ENCODE peak calls at places on chromosome 12, in five cellular contexts. X is A549, N is choroid plexus epithelial cell, P is epithelial cell of esophagus, E is colonic mucosa. U is an unnamed sample.

GRCh38 chr12:30896461-30896860 is 30.1 kb upstream of the TSPAN11 start:
- DNase-seq in N (peak; percentile 48), X (no peak), P (no peak), E (no peak), U (no peak)

GRCh38 chr12:69619050-69619449 is 8.3 kb upstream of the LRRC10 start:
- DNase-seq in X (no peak), N (peak; percentile 26), P (no peak), E (no peak), U (no peak)

GRCh38 chr12:121794532-121795028 is 1.1 kb upstream of the RHOF start:
- DNase-seq in X (no peak), E (no peak), P (no peak), N (no peak), U (no peak)

GRCh38 chr12:5276327-5276880 is 155.5 kb upstream of the NTF3 start:
- DNase-seq in E (peak; percentile 7), N (no peak), X (no peak), P (peak; percentile 26), U (no peak)

GRCh38 chr12:12804011-12804410 is 9.1 kb upstream of the DDX47 start:
- DNase-seq in P (peak; percentile 86), N (peak; percentile 51), X (peak; percentile 61), E (peak; percentile 67), U (no peak)

GRCh38 chr12:116609715-116610114 is 50.5 kb downstream of the MAP1LC3B2 start:
- DNase-seq in X (no peak), N (no peak), P (no peak), E (peak; percentile 39), U (no peak)

GRCh38 chr12:109440851-109441490 is 36.1 kb downstream of the KCTD10 start:
- DNase-seq in E (no peak), P (peak; percentile 53), N (no peak), X (no peak), U (no peak)

GRCh38 chr12:118611770-118612169 is 235.4 kb downstream of the SUDS3 start:
- DNase-seq in E (no peak), P (no peak), X (no peak), N (no peak), U (no peak)

GRCh38 chr12:71938728-71939385 is at the start of gene TPH2:
- DNase-seq in X (peak; percentile 14), E (peak; percentile 18), P (peak; percentile 67), N (peak; percentile 77), U (no peak)

GRCh38 chr12:102454808-102455760 is 25.3 kb downstream of the IGF1 start:
- DNase-seq in X (no peak), P (no peak), E (no peak), N (peak; percentile 2), U (no peak)

GRCh38 chr12:121949643-121950397 is 31.4 kb downstream of the CFAP251 start:
- DNase-seq in E (no peak), N (peak; percentile 96), P (peak; percentile 99), X (no peak), U (no peak)

GRCh38 chr12:39572551-39572950 is 47.1 kb downstream of the ABCD2 start:
- DNase-seq in N (no peak), E (no peak), P (no peak), X (no peak), U (no peak)

GRCh38 chr12:25100738-25101445 is 94.1 kb downstream of the DNAI7 start:
- DNase-seq in E (no peak), X (no peak), P (peak; percentile 12), N (no peak), U (no peak)

DNA sequence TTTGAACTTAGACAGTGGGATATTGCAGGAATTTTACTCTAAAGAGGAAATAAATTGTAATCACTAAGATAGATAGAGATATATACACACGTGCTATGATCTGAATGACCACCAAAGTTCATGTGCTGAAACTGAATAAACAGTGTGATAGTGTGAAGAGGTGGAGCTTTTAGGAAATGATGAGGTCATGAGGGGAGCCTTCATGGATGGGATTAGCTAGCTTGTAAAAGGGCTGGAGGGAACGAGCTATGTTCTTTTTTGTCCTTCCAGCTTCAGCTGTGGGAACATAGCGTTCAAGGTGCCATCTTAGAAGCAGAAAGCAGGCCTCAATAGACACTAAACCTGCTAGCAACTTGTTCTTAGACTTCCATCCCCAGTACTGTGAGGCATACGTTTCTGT is 191.6 kb upstream of the LRIG3 start:
- DNase-seq in X (no peak), N (no peak), P (no peak), E (no peak), U (no peak)
- TF ChIP-seq CTCF in X (no peak), N (no peak), P (no peak), E (no peak), U (no peak)

GRCh38 chr12:125021771-125022170 is 28.3 kb downstream of the BRI3BP start:
- DNase-seq in N (no peak), X (no peak), P (no peak), E (no peak), U (no peak)

GRCh38 chr12:125028106-125028505 is 34.7 kb downstream of the BRI3BP start:
- DNase-seq in P (no peak), X (no peak), N (no peak), E (no peak), U (no peak)

GRCh38 chr12:125025836-125026235 is 32.4 kb downstream of the BRI3BP start:
- DNase-seq in E (no peak), N (no peak), X (no peak), P (no peak), U (no peak)

GRCh38 chr12:125023065-125023464 is 29.6 kb downstream of the BRI3BP start:
- DNase-seq in X (no peak), P (no peak), E (no peak), N (no peak), U (no peak)

GRCh38 chr12:125024949-125025563 is 31.6 kb downstream of the BRI3BP start:
- DNase-seq in X (no peak), N (no peak), P (no peak), E (no peak), U (no peak)
- TF ChIP-seq CTCF in X (no peak), N (no peak), P (no peak), E (no peak), U (no peak)

GRCh38 chr12:107894589-107894988 is 120.1 kb downstream of the ASCL4 start:
- DNase-seq in E (no peak), X (no peak), P (no peak), N (no peak), U (no peak)

GRCh38 chr12:107895966-107896365 is 121.5 kb downstream of the ASCL4 start:
- DNase-seq in E (no peak), X (no peak), P (no peak), N (no peak), U (no peak)

GRCh38 chr12:107891967-107892366 is 117.5 kb downstream of the ASCL4 start:
- DNase-seq in X (no peak), E (no peak), P (peak; percentile 7), N (peak; percentile 21), U (no peak)
- TF ChIP-seq CTCF in X (no peak), E (peak; percentile 12), P (no peak), N (peak; percentile 45), U (peak; percentile 59)

GRCh38 chr12:92244036-92244435 is 98.4 kb upstream of the BTG1 start:
- DNase-seq in N (peak; percentile 76), E (peak; percentile 24), X (no peak), P (no peak), U (no peak)
- TF ChIP-seq CTCF in N (peak; percentile 33), E (no peak), X (no peak), P (no peak), U (no peak)

DNA sequence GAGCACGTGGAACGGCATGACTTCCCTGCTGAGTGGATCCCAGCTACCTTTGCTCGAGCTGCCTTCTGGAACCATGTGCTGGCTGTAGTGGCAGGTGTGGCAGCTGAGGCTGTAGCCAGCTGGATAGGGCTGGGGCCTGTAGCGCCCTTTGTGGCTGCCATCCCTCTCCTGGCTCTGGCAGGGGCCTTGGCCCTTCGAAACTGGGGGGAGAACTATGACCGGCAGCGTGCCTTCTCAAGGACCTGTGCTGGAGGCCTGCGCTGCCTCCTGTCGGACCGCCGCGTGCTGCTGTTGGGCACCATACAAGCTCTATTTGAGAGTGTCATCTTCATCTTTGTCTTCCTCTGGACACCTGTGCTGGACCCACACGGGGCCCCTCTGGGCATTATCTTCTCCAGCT is 14.8 kb upstream of the ESPL1 start:
- DNase-seq in N (no peak), E (no peak), X (no peak), P (no peak), U (no peak)
- TF ChIP-seq CTCF in N (no peak), E (no peak), X (no peak), P (no peak), U (no peak)

GRCh38 chr12:3453947-3454675 is 36.9 kb upstream of the PRMT8 start:
- DNase-seq in N (peak; percentile 69), X (peak; percentile 10), E (no peak), P (peak; percentile 98), U (no peak)

GRCh38 chr12:3454780-3455179 is 36.2 kb upstream of the PRMT8 start:
- DNase-seq in N (no peak), X (no peak), E (no peak), P (no peak), U (no peak)

GRCh38 chr12:3458041-3458440 is 33.0 kb upstream of the PRMT8 start:
- DNase-seq in P (peak; percentile 96), N (no peak), E (no peak), X (no peak), U (no peak)

GRCh38 chr12:3455312-3455711 is 35.7 kb upstream of the PRMT8 start:
- DNase-seq in P (peak; percentile 95), E (no peak), N (no peak), X (no peak), U (no peak)

GRCh38 chr12:3456809-3457208 is 34.2 kb upstream of the PRMT8 start:
- DNase-seq in P (no peak), E (no peak), X (no peak), N (no peak), U (no peak)
- TF ChIP-seq CTCF in P (no peak), E (no peak), X (no peak), N (no peak), U (peak; percentile 30)

GRCh38 chr12:2795291-2796186 is 769 bp downstream of the FKBP4 start:
- DNase-seq in E (peak; percentile 86), P (peak; percentile 61), N (peak; percentile 55), X (peak; percentile 84), U (peak; percentile 87)
- TF ChIP-seq CTCF in E (no peak), P (no peak), N (no peak), X (no peak), U (no peak)

GRCh38 chr12:1666215-1666614 is 24.7 kb upstream of the ADIPOR2 start:
- DNase-seq in P (no peak), N (no peak), E (no peak), X (no peak), U (no peak)

GRCh38 chr12:1666685-1667162 is 24.1 kb upstream of the ADIPOR2 start:
- DNase-seq in X (no peak), N (no peak), E (peak; percentile 73), P (no peak), U (no peak)

GRCh38 chr12:1670244-1670814 is 20.5 kb upstream of the ADIPOR2 start:
- DNase-seq in X (no peak), N (no peak), P (no peak), E (peak; percentile 85), U (no peak)

GRCh38 chr12:1670815-1671268 is 20.0 kb upstream of the ADIPOR2 start:
- DNase-seq in P (peak; percentile 74), X (no peak), E (peak; percentile 71), N (no peak), U (no peak)

GRCh38 chr12:1668833-1669543 is 21.9 kb upstream of the ADIPOR2 start:
- DNase-seq in P (no peak), E (no peak), X (no peak), N (peak; percentile 79), U (no peak)
- TF ChIP-seq CTCF in P (no peak), E (no peak), X (no peak), N (no peak), U (no peak)

U was measured in D721Med.